ENCODE peak calls at places on chromosomes 7 and 10, in four cellular contexts. O, Q, A and I are unnamed samples.
A peak's percentile ranks its signal among the peaks of the same experiment; 100 is the strongest.

GRCh38 chr7:106069471-106070200 is 42.5 kb downstream of the SYPL1 start:
- DNase-seq in Q (no peak), O (no peak), A (no peak), I (peak; percentile 55)

GRCh38 chr7:130010689-130011412 is 40.3 kb downstream of the ZC3HC1 start:
- DNase-seq in Q (peak; percentile 89), A (peak; percentile 59), O (peak; percentile 87), I (peak; percentile 96)

GRCh38 chr7:25707733-25708132 is 444.3 kb upstream of the NFE2L3 start:
- DNase-seq in A (no peak), O (no peak), Q (no peak), I (no peak)

GRCh38 chr10:90890347-90890746 is 18.6 kb downstream of the RPP30 start:
- DNase-seq in O (no peak), Q (no peak), A (no peak), I (no peak)

GRCh38 chr7:70637726-70638125 is 494.2 kb upstream of the GALNT17 start:
- DNase-seq in O (no peak), Q (no peak), A (no peak), I (no peak)

GRCh38 chr7:150858236-150859197 is 6.2 kb downstream of the AOC1 start:
- DNase-seq in A (no peak), Q (no peak), O (peak; percentile 11), I (no peak)

GRCh38 chr10:49560526-49560925 is 21.6 kb upstream of the ERCC6 start:
- DNase-seq in A (no peak), O (no peak), Q (no peak), I (no peak)

GRCh38 chr10:96470108-96470743 is 43.5 kb downstream of the TLL2 start:
- DNase-seq in A (peak; percentile 70), Q (peak; percentile 8), O (no peak), I (peak; percentile 76)

GRCh38 chr7:116394106-116394505 is 105.4 kb upstream of the CAV2 start:
- DNase-seq in O (no peak), A (no peak), Q (no peak), I (no peak)

GRCh38 chr10:33334170-33334838 is at the start of gene NRP1:
- DNase-seq in Q (peak; percentile 91), A (peak; percentile 38), O (peak; percentile 39), I (no peak)

GRCh38 chr7:6636741-6637543 is at the start of gene ZNF316:
- DNase-seq in A (peak; percentile 29), Q (no peak), O (peak; percentile 59), I (peak; percentile 64)

GRCh38 chr7:117810642-117811512 is 62.4 kb downstream of the CTTNBP2 start:
- DNase-seq in Q (no peak), O (no peak), A (no peak), I (no peak)

GRCh38 chr10:124049484-124049883 is 43.9 kb downstream of the CHST15 start:
- DNase-seq in O (no peak), A (no peak), Q (peak; percentile 78), I (no peak)

GRCh38 chr7:107332488-107333269 is 137.2 kb upstream of the GPR22 start:
- DNase-seq in Q (no peak), O (no peak), A (no peak), I (peak; percentile 78)

GRCh38 chr7:144820557-144820956 is 15.3 kb downstream of the TPK1 start:
- DNase-seq in Q (no peak), O (no peak), A (no peak), I (no peak)